ENCODE peak calls at places on chromosomes 12 and 14, in seven cellular contexts. R is mammary epithelial cell; G is CD4-positive, alpha-beta T cell; J is WERI-Rb-1; C is B cell; V is left ventricle myocardium inferior; L is HL-60. N is an unnamed sample.

GRCh38 chr14:29463727-29464370 is 463.8 kb downstream of the PRKD1 start:
- DNase-seq in R (no peak), G (no peak), J (no peak), C (no peak), V (no peak), L (no peak), N (no peak)

GRCh38 chr12:68557011-68557715 is 53.5 kb upstream of the RAP1B start:
- DNase-seq in R (peak), G (no peak), J (no peak), C (no peak), V (no peak), L (no peak), N (no peak)

GRCh38 chr12:132622437-132623071 is 4.0 kb downstream of the P2RX2 start:
- DNase-seq in R (no peak), G (no peak), J (no peak), C (no peak), V (no peak), L (no peak), N (no peak)

GRCh38 chr12:24600996-24601395 is 347.9 kb downstream of the BCAT1 start:
- DNase-seq in R (peak), G (no peak), J (no peak), C (no peak), V (no peak), L (no peak), N (peak)

GRCh38 chr12:121451931-121452330 is 52.0 kb downstream of the RNF34 start:
- DNase-seq in R (no peak), G (no peak), J (no peak), C (no peak), V (no peak), L (no peak), N (no peak)

GRCh38 chr14:36471431-36471830 is 48.6 kb downstream of the NKX2-1 start:
- DNase-seq in R (no peak), G (no peak), J (no peak), C (no peak), V (no peak), L (no peak), N (no peak)

GRCh38 chr12:1691123-1692007 is 495 bp downstream of the ADIPOR2 start:
- DNase-seq in R (peak), G (peak), J (no peak), C (no peak), V (peak), L (peak), N (no peak)

GRCh38 chr14:100132903-100133510 is 26.4 kb downstream of the DEGS2 start:
- DNase-seq in R (no peak), G (no peak), J (no peak), C (no peak), V (no peak), L (no peak), N (peak)

GRCh38 chr14:95226801-95227200 is 69.5 kb upstream of the DICER1 start:
- DNase-seq in R (no peak), G (no peak), J (no peak), C (no peak), V (no peak), L (no peak), N (no peak)

GRCh38 chr14:30974628-30975027 is 50.8 kb upstream of the AP4S1 start:
- DNase-seq in R (no peak), G (no peak), J (no peak), C (no peak), V (no peak), L (no peak), N (no peak)

GRCh38 chr12:42090899-42091298 is 53.8 kb downstream of the GXYLT1 start:
- DNase-seq in R (peak), G (no peak), J (no peak), C (no peak), V (no peak), L (no peak), N (no peak)

GRCh38 chr14:77120771-77121743 is 20.5 kb downstream of the ZDHHC22 start:
- DNase-seq in R (no peak), G (peak), J (no peak), C (peak), V (no peak), L (no peak), N (no peak)

GRCh38 chr14:63257299-63257698 is 53.1 kb downstream of the RHOJ start:
- DNase-seq in R (no peak), G (no peak), J (no peak), C (no peak), V (no peak), L (no peak), N (no peak)

GRCh38 chr14:63266106-63266505 is 52.6 kb downstream of the GPHB5 start:
- DNase-seq in R (peak), G (no peak), J (no peak), C (no peak), V (no peak), L (no peak), N (no peak)

GRCh38 chr14:63267171-63267570 is 51.6 kb downstream of the GPHB5 start:
- DNase-seq in R (no peak), G (no peak), J (no peak), C (no peak), V (no peak), L (no peak), N (no peak)

GRCh38 chr14:63262446-63262845 is 56.3 kb downstream of the GPHB5 start:
- DNase-seq in R (no peak), G (no peak), J (no peak), C (no peak), V (no peak), L (no peak), N (no peak)
- TF ChIP-seq CTCF in R (no peak), G (no peak), J (no peak), C (no peak), V (no peak), L (no peak), N (no peak)

GRCh38 chr14:105931808-105932483 is 405.6 kb downstream of the TMEM121 start:
- DNase-seq in R (no peak), G (no peak), J (no peak), C (peak), V (no peak), L (no peak), N (no peak)
- TF ChIP-seq CTCF in R (no peak), G (no peak), J (peak), C (no peak), V (no peak), L (no peak), N (no peak)

DNA sequence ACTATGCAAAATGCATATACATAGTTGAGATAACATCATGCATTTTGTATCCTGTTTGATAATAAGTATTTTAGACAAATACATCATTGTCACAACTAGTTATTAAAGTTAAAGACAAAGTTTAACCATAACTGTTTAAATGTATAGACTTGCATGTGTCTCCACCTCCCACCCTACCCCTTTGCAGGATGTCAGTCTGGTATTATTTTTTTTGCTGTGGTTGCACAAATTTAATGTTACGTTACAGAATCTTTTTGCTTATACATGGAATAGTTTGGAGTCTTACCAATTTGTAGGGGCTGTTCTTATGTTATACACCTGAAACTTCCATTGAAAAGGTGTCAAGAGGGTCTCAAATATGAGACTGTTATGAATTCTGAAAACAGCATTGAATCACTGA is 5.6 kb downstream of the CHST11 start:
- DNase-seq in R (no peak), G (no peak), J (no peak), C (no peak), V (no peak), L (no peak), N (no peak)
- TF ChIP-seq CTCF in R (no peak), G (no peak), J (no peak), C (no peak), V (no peak), L (no peak), N (no peak)

GRCh38 chr14:50828738-50829471 is 2.1 kb downstream of the NIN start:
- DNase-seq in R (no peak), G (no peak), J (no peak), C (no peak), V (no peak), L (peak), N (no peak)
- TF ChIP-seq CTCF in R (no peak), G (no peak), J (no peak), C (no peak), V (no peak), L (no peak), N (no peak)

GRCh38 chr12:128269108-128269713 is 2.2 kb downstream of the TMEM132C start:
- DNase-seq in R (no peak), G (no peak), J (no peak), C (no peak), V (no peak), L (no peak), N (no peak)
- TF ChIP-seq CTCF in R (no peak), G (no peak), J (no peak), C (no peak), V (no peak), L (no peak), N (no peak)

GRCh38 chr12:111064982-111065381 is 144.6 kb upstream of the MYL2 start:
- DNase-seq in R (no peak), G (no peak), J (no peak), C (no peak), V (no peak), L (no peak), N (no peak)
- TF ChIP-seq CTCF in R (no peak), G (no peak), J (no peak), C (no peak), V (no peak), L (no peak), N (no peak)

GRCh38 chr12:56189336-56189917 is at the start of gene SMARCC2:
- DNase-seq in R (peak), G (peak), J (peak), C (peak), V (peak), L (peak), N (peak)
- TF ChIP-seq CTCF in R (peak), G (peak), J (peak), C (peak), V (peak), L (peak), N (peak)

GRCh38 chr14:103122578-103123127 is 608 bp upstream of the TNFAIP2 start:
- DNase-seq in R (no peak), G (no peak), J (no peak), C (no peak), V (peak), L (peak), N (no peak)

GRCh38 chr14:103123128-103123633 is at the start of gene TNFAIP2:
- DNase-seq in R (no peak), G (no peak), J (no peak), C (peak), V (peak), L (peak), N (no peak)

GRCh38 chr14:103124501-103125001 is 1.3 kb downstream of the TNFAIP2 start:
- DNase-seq in R (no peak), G (no peak), J (no peak), C (no peak), V (peak), L (no peak), N (no peak)

GRCh38 chr14:103125098-103126070 is 2.1 kb downstream of the TNFAIP2 start:
- DNase-seq in R (no peak), G (no peak), J (no peak), C (no peak), V (peak), L (no peak), N (no peak)

GRCh38 chr14:103123634-103124500 is 606 bp downstream of the TNFAIP2 start:
- DNase-seq in R (no peak), G (no peak), J (no peak), C (no peak), V (peak), L (peak), N (no peak)
- TF ChIP-seq CTCF in R (no peak), G (no peak), J (peak), C (no peak), V (peak), L (no peak), N (peak)

N was measured in HFF-Myc.